ENCODE peak calls at places on chromosomes 4 and X, in eight cellular contexts. One of them, this sample, is unnamed.

GRCh38 chr4:158758142-158758541 is 10.7 kb upstream of the FNIP2 start:
- DNase-seq in SK-N-MC: no peak
- DNase-seq in fibroblast of mammary gland: peak; percentile 48
- DNase-seq in CD8-positive, alpha-beta memory T cell: no peak
- DNase-seq in OCI-LY7: no peak
- DNase-seq in CD4-positive, alpha-beta memory T cell: no peak
- DNase-seq in IMR-90: peak; percentile 54
- DNase-seq in A673: no peak
- DNase-seq in this sample: no peak

GRCh38 chr4:153541426-153542096 is 75.4 kb downstream of the TMEM131L start:
- DNase-seq in SK-N-MC: no peak
- DNase-seq in fibroblast of mammary gland: peak; percentile 92
- DNase-seq in CD8-positive, alpha-beta memory T cell: no peak
- DNase-seq in OCI-LY7: no peak
- DNase-seq in CD4-positive, alpha-beta memory T cell: no peak
- DNase-seq in IMR-90: peak; percentile 95
- DNase-seq in A673: no peak
- DNase-seq in this sample: no peak

GRCh38 chr4:159484861-159485260 is 382.0 kb downstream of the RAPGEF2 start:
- DNase-seq in SK-N-MC: peak; percentile 90
- DNase-seq in fibroblast of mammary gland: no peak
- DNase-seq in CD8-positive, alpha-beta memory T cell: no peak
- DNase-seq in OCI-LY7: no peak
- DNase-seq in CD4-positive, alpha-beta memory T cell: no peak
- DNase-seq in IMR-90: no peak
- DNase-seq in A673: no peak
- DNase-seq in this sample: no peak

GRCh38 chr4:1512738-1513660 is 106.8 kb upstream of the NKX1-1 start:
- DNase-seq in SK-N-MC: no peak
- DNase-seq in fibroblast of mammary gland: no peak
- DNase-seq in CD8-positive, alpha-beta memory T cell: no peak
- DNase-seq in OCI-LY7: no peak
- DNase-seq in CD4-positive, alpha-beta memory T cell: peak; percentile 39
- DNase-seq in IMR-90: no peak
- DNase-seq in A673: peak; percentile 54
- DNase-seq in this sample: peak; percentile 52

GRCh38 chr4:154595807-154596206 is 5.3 kb upstream of the FGA start:
- DNase-seq in SK-N-MC: no peak
- DNase-seq in fibroblast of mammary gland: peak; percentile 23
- DNase-seq in CD8-positive, alpha-beta memory T cell: no peak
- DNase-seq in OCI-LY7: no peak
- DNase-seq in CD4-positive, alpha-beta memory T cell: no peak
- DNase-seq in IMR-90: no peak
- DNase-seq in A673: no peak
- DNase-seq in this sample: no peak

GRCh38 chr4:159353422-159354116 is 250.7 kb downstream of the RAPGEF2 start:
- DNase-seq in SK-N-MC: no peak
- DNase-seq in fibroblast of mammary gland: no peak
- DNase-seq in CD8-positive, alpha-beta memory T cell: no peak
- DNase-seq in OCI-LY7: no peak
- DNase-seq in CD4-positive, alpha-beta memory T cell: no peak
- DNase-seq in IMR-90: no peak
- DNase-seq in A673: no peak
- DNase-seq in this sample: no peak

GRCh38 chr4:48556268-48556667 is 66.2 kb downstream of the ZAR1 start:
- DNase-seq in SK-N-MC: no peak
- DNase-seq in fibroblast of mammary gland: no peak
- DNase-seq in CD8-positive, alpha-beta memory T cell: no peak
- DNase-seq in OCI-LY7: no peak
- DNase-seq in CD4-positive, alpha-beta memory T cell: no peak
- DNase-seq in IMR-90: no peak
- DNase-seq in A673: no peak
- DNase-seq in this sample: no peak

GRCh38 chr4:144489831-144490230 is 156.1 kb upstream of the HHIP start:
- DNase-seq in SK-N-MC: no peak
- DNase-seq in fibroblast of mammary gland: no peak
- DNase-seq in CD8-positive, alpha-beta memory T cell: no peak
- DNase-seq in OCI-LY7: no peak
- DNase-seq in CD4-positive, alpha-beta memory T cell: no peak
- DNase-seq in IMR-90: no peak
- DNase-seq in A673: no peak
- DNase-seq in this sample: no peak

GRCh38 chrX:69055193-69055592 is 110.1 kb downstream of the PJA1 start:
- DNase-seq in SK-N-MC: no peak
- DNase-seq in fibroblast of mammary gland: no peak
- DNase-seq in CD8-positive, alpha-beta memory T cell: no peak
- DNase-seq in OCI-LY7: no peak
- DNase-seq in CD4-positive, alpha-beta memory T cell: no peak
- DNase-seq in IMR-90: no peak
- DNase-seq in A673: no peak
- DNase-seq in this sample: no peak

GRCh38 chr4:142984871-142985585 is 138.9 kb upstream of the INPP4B start:
- DNase-seq in SK-N-MC: no peak
- DNase-seq in fibroblast of mammary gland: peak; percentile 13
- DNase-seq in CD8-positive, alpha-beta memory T cell: no peak
- DNase-seq in OCI-LY7: peak; percentile 6
- DNase-seq in CD4-positive, alpha-beta memory T cell: no peak
- DNase-seq in IMR-90: peak; percentile 17
- DNase-seq in A673: peak; percentile 41
- DNase-seq in this sample: peak; percentile 18

GRCh38 chr4:82718067-82718935 is 80.3 kb downstream of the SCD5 start:
- DNase-seq in SK-N-MC: no peak
- DNase-seq in fibroblast of mammary gland: peak; percentile 65
- DNase-seq in CD8-positive, alpha-beta memory T cell: no peak
- DNase-seq in OCI-LY7: no peak
- DNase-seq in CD4-positive, alpha-beta memory T cell: no peak
- DNase-seq in IMR-90: no peak
- DNase-seq in A673: no peak
- DNase-seq in this sample: no peak

GRCh38 chr4:40240040-40240653 is 43.3 kb downstream of the RHOH start:
- DNase-seq in SK-N-MC: no peak
- DNase-seq in fibroblast of mammary gland: no peak
- DNase-seq in CD8-positive, alpha-beta memory T cell: no peak
- DNase-seq in OCI-LY7: no peak
- DNase-seq in CD4-positive, alpha-beta memory T cell: no peak
- DNase-seq in IMR-90: peak; percentile 11
- DNase-seq in A673: no peak
- DNase-seq in this sample: no peak

GRCh38 chr4:92047209-92047877 is 256.4 kb upstream of the GRID2 start:
- DNase-seq in SK-N-MC: no peak
- DNase-seq in fibroblast of mammary gland: no peak
- DNase-seq in CD8-positive, alpha-beta memory T cell: no peak
- DNase-seq in OCI-LY7: no peak
- DNase-seq in CD4-positive, alpha-beta memory T cell: no peak
- DNase-seq in IMR-90: peak; percentile 1
- DNase-seq in A673: peak; percentile 0
- DNase-seq in this sample: no peak

GRCh38 chrX:71168134-71168533 is 23.5 kb downstream of the NLGN3 start:
- DNase-seq in SK-N-MC: no peak
- DNase-seq in fibroblast of mammary gland: no peak
- DNase-seq in CD8-positive, alpha-beta memory T cell: no peak
- DNase-seq in OCI-LY7: no peak
- DNase-seq in CD4-positive, alpha-beta memory T cell: no peak
- DNase-seq in IMR-90: no peak
- DNase-seq in A673: no peak
- DNase-seq in this sample: no peak

GRCh38 chrX:109619816-109620215 is 5.2 kb downstream of the KCNE5 start:
- DNase-seq in SK-N-MC: no peak
- DNase-seq in fibroblast of mammary gland: no peak
- DNase-seq in CD8-positive, alpha-beta memory T cell: no peak
- DNase-seq in OCI-LY7: no peak
- DNase-seq in CD4-positive, alpha-beta memory T cell: no peak
- DNase-seq in IMR-90: no peak
- DNase-seq in A673: no peak
- DNase-seq in this sample: no peak

GRCh38 chrX:12878536-12878935 is 11.7 kb downstream of the TLR7 start:
- DNase-seq in SK-N-MC: no peak
- DNase-seq in fibroblast of mammary gland: no peak
- DNase-seq in CD8-positive, alpha-beta memory T cell: no peak
- DNase-seq in OCI-LY7: no peak
- DNase-seq in CD4-positive, alpha-beta memory T cell: no peak
- DNase-seq in IMR-90: no peak
- DNase-seq in A673: no peak
- DNase-seq in this sample: no peak

GRCh38 chr4:76600447-76600846 is 165.4 kb downstream of the SHROOM3 start:
- DNase-seq in SK-N-MC: no peak
- DNase-seq in fibroblast of mammary gland: no peak
- DNase-seq in CD8-positive, alpha-beta memory T cell: no peak
- DNase-seq in OCI-LY7: no peak
- DNase-seq in CD4-positive, alpha-beta memory T cell: no peak
- DNase-seq in IMR-90: no peak
- DNase-seq in A673: no peak
- DNase-seq in this sample: no peak

GRCh38 chr4:189143255-189143654 is 797.4 kb upstream of the FRG1 start:
- DNase-seq in SK-N-MC: no peak
- DNase-seq in fibroblast of mammary gland: no peak
- DNase-seq in CD8-positive, alpha-beta memory T cell: no peak
- DNase-seq in OCI-LY7: no peak
- DNase-seq in CD4-positive, alpha-beta memory T cell: no peak
- DNase-seq in IMR-90: peak; percentile 66
- DNase-seq in A673: no peak
- DNase-seq in this sample: no peak

GRCh38 chr4:40552536-40552935 is 77.1 kb downstream of the RBM47 start:
- DNase-seq in SK-N-MC: no peak
- DNase-seq in fibroblast of mammary gland: no peak
- DNase-seq in CD8-positive, alpha-beta memory T cell: no peak
- DNase-seq in OCI-LY7: no peak
- DNase-seq in CD4-positive, alpha-beta memory T cell: no peak
- DNase-seq in IMR-90: no peak
- DNase-seq in A673: no peak
- DNase-seq in this sample: no peak

GRCh38 chr4:27929141-27929540 is 1068.5 kb downstream of the STIM2 start:
- DNase-seq in SK-N-MC: no peak
- DNase-seq in fibroblast of mammary gland: no peak
- DNase-seq in CD8-positive, alpha-beta memory T cell: no peak
- DNase-seq in OCI-LY7: no peak
- DNase-seq in CD4-positive, alpha-beta memory T cell: no peak
- DNase-seq in IMR-90: no peak
- DNase-seq in A673: no peak
- DNase-seq in this sample: no peak

DNA sequence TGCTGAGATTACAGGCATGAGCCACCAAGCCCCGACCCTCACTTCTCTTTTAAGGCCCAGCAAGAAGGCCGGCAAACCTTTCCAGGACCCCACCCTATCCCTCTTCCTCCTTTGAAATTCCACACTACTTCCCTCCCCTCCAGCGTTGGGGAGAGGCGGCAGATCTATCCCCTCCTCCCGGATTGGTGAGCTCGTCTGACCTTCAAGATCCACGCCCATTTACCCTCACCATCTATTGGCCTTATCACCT is 4.5 kb upstream of the PRICKLE3 start:
- DNase-seq in SK-N-MC: no peak
- DNase-seq in fibroblast of mammary gland: no peak
- DNase-seq in CD8-positive, alpha-beta memory T cell: no peak
- DNase-seq in OCI-LY7: no peak
- DNase-seq in CD4-positive, alpha-beta memory T cell: no peak
- DNase-seq in IMR-90: no peak
- DNase-seq in A673: no peak
- DNase-seq in this sample: no peak
- H3K4me3 ChIP-seq in SK-N-MC: peak overlapping the region; percentile 76
- H3K4me3 ChIP-seq in fibroblast of mammary gland: peak overlapping the region; percentile 48
- H3K4me3 ChIP-seq in CD8-positive, alpha-beta memory T cell: peak overlapping the region; percentile 29
- H3K4me3 ChIP-seq in OCI-LY7: peak overlapping the region; percentile 72
- H3K4me3 ChIP-seq in CD4-positive, alpha-beta memory T cell: peak overlapping the region; percentile 51
- H3K4me3 ChIP-seq in IMR-90: peak overlapping the region; percentile 48
- H3K4me3 ChIP-seq in A673: peak overlapping the region; percentile 51
- H3K4me3 ChIP-seq in this sample: peak overlapping the region; percentile 28

GRCh38 chr4:68375667-68376559 is 26.0 kb upstream of the YTHDC1 start:
- DNase-seq in SK-N-MC: peak; percentile 40
- DNase-seq in fibroblast of mammary gland: peak; percentile 65
- DNase-seq in CD8-positive, alpha-beta memory T cell: peak; percentile 7
- DNase-seq in OCI-LY7: peak; percentile 65
- DNase-seq in CD4-positive, alpha-beta memory T cell: peak; percentile 64
- DNase-seq in IMR-90: peak; percentile 64
- DNase-seq in A673: peak; percentile 51
- DNase-seq in this sample: no peak
- H3K4me3 ChIP-seq in SK-N-MC: no peak overlapping the region
- H3K4me3 ChIP-seq in fibroblast of mammary gland: no peak overlapping the region
- H3K4me3 ChIP-seq in CD8-positive, alpha-beta memory T cell: peak overlapping the region; percentile 46
- H3K4me3 ChIP-seq in OCI-LY7: no peak overlapping the region
- H3K4me3 ChIP-seq in CD4-positive, alpha-beta memory T cell: peak overlapping the region; percentile 44
- H3K4me3 ChIP-seq in IMR-90: no peak overlapping the region
- H3K4me3 ChIP-seq in A673: peak overlapping the region; percentile 21
- H3K4me3 ChIP-seq in this sample: no peak overlapping the region

DNA sequence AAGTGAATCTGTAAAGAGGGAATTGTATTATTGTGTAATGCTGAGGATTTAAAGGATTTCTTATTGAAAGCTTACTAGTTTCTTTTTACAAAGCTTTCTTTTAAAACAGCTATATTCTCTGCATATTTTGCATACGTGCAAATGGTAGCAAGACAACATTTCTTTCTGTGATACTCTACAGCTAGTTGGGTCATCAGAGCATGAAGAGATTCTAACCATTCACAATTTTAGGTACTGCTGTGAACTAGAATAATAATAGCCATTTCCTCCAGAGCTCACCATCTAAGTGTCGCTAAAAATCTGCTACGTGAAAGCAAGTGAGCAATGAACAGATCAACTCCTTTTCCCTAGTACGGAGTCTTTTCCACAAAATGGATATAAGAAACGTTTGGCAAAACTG is 37.3 kb downstream of the ARHGAP6 start:
- DNase-seq in SK-N-MC: no peak
- DNase-seq in fibroblast of mammary gland: no peak
- DNase-seq in CD8-positive, alpha-beta memory T cell: no peak
- DNase-seq in OCI-LY7: no peak
- DNase-seq in CD4-positive, alpha-beta memory T cell: no peak
- DNase-seq in IMR-90: no peak
- DNase-seq in A673: no peak
- DNase-seq in this sample: no peak
- H3K4me3 ChIP-seq in SK-N-MC: no peak overlapping the region
- H3K4me3 ChIP-seq in fibroblast of mammary gland: no peak overlapping the region
- H3K4me3 ChIP-seq in CD8-positive, alpha-beta memory T cell: no peak overlapping the region
- H3K4me3 ChIP-seq in OCI-LY7: no peak overlapping the region
- H3K4me3 ChIP-seq in CD4-positive, alpha-beta memory T cell: no peak overlapping the region
- H3K4me3 ChIP-seq in IMR-90: no peak overlapping the region
- H3K4me3 ChIP-seq in A673: no peak overlapping the region
- H3K4me3 ChIP-seq in this sample: no peak overlapping the region

GRCh38 chr4:118848901-118849300 is 13.0 kb upstream of the SEC24D start:
- DNase-seq in SK-N-MC: no peak
- DNase-seq in fibroblast of mammary gland: no peak
- DNase-seq in CD8-positive, alpha-beta memory T cell: no peak
- DNase-seq in OCI-LY7: no peak
- DNase-seq in CD4-positive, alpha-beta memory T cell: no peak
- DNase-seq in IMR-90: no peak
- DNase-seq in A673: no peak
- DNase-seq in this sample: no peak

GRCh38 chr4:118848242-118848641 is 12.3 kb upstream of the SEC24D start:
- DNase-seq in SK-N-MC: no peak
- DNase-seq in fibroblast of mammary gland: no peak
- DNase-seq in CD8-positive, alpha-beta memory T cell: no peak
- DNase-seq in OCI-LY7: no peak
- DNase-seq in CD4-positive, alpha-beta memory T cell: no peak
- DNase-seq in IMR-90: no peak
- DNase-seq in A673: no peak
- DNase-seq in this sample: no peak

GRCh38 chr4:118849867-118850812 is 14.2 kb upstream of the SEC24D start:
- DNase-seq in SK-N-MC: no peak
- DNase-seq in fibroblast of mammary gland: no peak
- DNase-seq in CD8-positive, alpha-beta memory T cell: peak; percentile 11
- DNase-seq in OCI-LY7: peak; percentile 59
- DNase-seq in CD4-positive, alpha-beta memory T cell: peak; percentile 58
- DNase-seq in IMR-90: peak; percentile 14
- DNase-seq in A673: no peak
- DNase-seq in this sample: peak; percentile 63

GRCh38 chr4:118846981-118847380 is 11.1 kb upstream of the SEC24D start:
- DNase-seq in SK-N-MC: no peak
- DNase-seq in fibroblast of mammary gland: no peak
- DNase-seq in CD8-positive, alpha-beta memory T cell: no peak
- DNase-seq in OCI-LY7: no peak
- DNase-seq in CD4-positive, alpha-beta memory T cell: no peak
- DNase-seq in IMR-90: no peak
- DNase-seq in A673: no peak
- DNase-seq in this sample: no peak

GRCh38 chr4:118850813-118851173 is 14.9 kb upstream of the SEC24D start:
- DNase-seq in SK-N-MC: no peak
- DNase-seq in fibroblast of mammary gland: no peak
- DNase-seq in CD8-positive, alpha-beta memory T cell: no peak
- DNase-seq in OCI-LY7: no peak
- DNase-seq in CD4-positive, alpha-beta memory T cell: no peak
- DNase-seq in IMR-90: no peak
- DNase-seq in A673: no peak
- DNase-seq in this sample: no peak
- H3K4me3 ChIP-seq in SK-N-MC: no peak overlapping the region
- H3K4me3 ChIP-seq in fibroblast of mammary gland: no peak overlapping the region
- H3K4me3 ChIP-seq in CD8-positive, alpha-beta memory T cell: peak overlapping the region; percentile 62
- H3K4me3 ChIP-seq in OCI-LY7: peak overlapping the region; percentile 63
- H3K4me3 ChIP-seq in CD4-positive, alpha-beta memory T cell: peak overlapping the region; percentile 72
- H3K4me3 ChIP-seq in IMR-90: peak overlapping the region; percentile 62
- H3K4me3 ChIP-seq in A673: no peak overlapping the region
- H3K4me3 ChIP-seq in this sample: no peak overlapping the region